ENCODE peak calls at places on chromosomes 16 and 17, in seven cellular contexts. V is cardiac fibroblast, K is esophagus squamous epithelium, T is fibroblast of lung, X is choroid plexus epithelial cell, H is neural progenitor cell, A is SK-N-SH. N is an unnamed sample.

GRCh38 chr17:67819722-67820121 is 5.6 kb upstream of the BPTF start:
- DNase-seq in V (no peak), K (no peak), T (no peak), X (no peak), H (no peak), A (no peak), N (no peak)

GRCh38 chr16:57380671-57381462 is 8.6 kb downstream of the CX3CL1 start:
- DNase-seq in V (peak; percentile 41), K (no peak), T (peak; percentile 25), X (peak; percentile 51), H (no peak), A (no peak), N (no peak)

GRCh38 chr16:24734382-24734781 is 4.9 kb downstream of the TNRC6A start:
- DNase-seq in V (peak; percentile 52), K (no peak), T (peak; percentile 70), X (peak; percentile 62), H (no peak), A (no peak), N (peak; percentile 85)

GRCh38 chr16:3131755-3132377 is 3.0 kb upstream of the ZNF213 start:
- DNase-seq in V (peak; percentile 41), K (no peak), T (peak; percentile 25), X (peak; percentile 58), H (peak; percentile 78), A (peak; percentile 68), N (peak; percentile 40)

GRCh38 chr17:29089601-29090044 is 46.7 kb downstream of the PIPOX start:
- DNase-seq in V (no peak), K (no peak), T (no peak), X (no peak), H (no peak), A (no peak), N (no peak)

GRCh38 chr17:35969558-35970442 is 11.5 kb downstream of the CCL16 start:
- DNase-seq in V (peak; percentile 85), K (peak; percentile 9), T (peak; percentile 57), X (peak; percentile 89), H (peak; percentile 89), A (peak; percentile 60), N (peak; percentile 82)

GRCh38 chr17:42928714-42929496 is 28.3 kb downstream of the G6PC1 start:
- DNase-seq in V (peak; percentile 92), K (no peak), T (peak; percentile 82), X (peak; percentile 93), H (peak; percentile 61), A (peak; percentile 46), N (peak; percentile 82)

GRCh38 chr17:82228278-82228841 is 482 bp upstream of the SLC16A3 start:
- DNase-seq in V (no peak), K (no peak), T (no peak), X (no peak), H (peak; percentile 57), A (no peak), N (peak; percentile 34)

GRCh38 chr16:68242926-68243858 is 2.0 kb upstream of the PLA2G15 start:
- DNase-seq in V (no peak), K (no peak), T (no peak), X (no peak), H (no peak), A (no peak), N (no peak)

GRCh38 chr17:35889818-35890773 is 9.9 kb upstream of the CCL5 start:
- DNase-seq in V (peak; percentile 89), K (no peak), T (peak; percentile 62), X (peak; percentile 88), H (peak; percentile 11), A (peak; percentile 60), N (peak; percentile 58)

GRCh38 chr17:77563439-77564102 is 394.9 kb upstream of the TNRC6C start:
- DNase-seq in V (no peak), K (no peak), T (no peak), X (no peak), H (no peak), A (no peak), N (no peak)

GRCh38 chr17:41531993-41532392 is 3.9 kb upstream of the KRT19 start:
- DNase-seq in V (no peak), K (no peak), T (no peak), X (no peak), H (no peak), A (no peak), N (no peak)

GRCh38 chr17:45424769-45425124 is 7.9 kb downstream of the ARHGAP27 start:
- DNase-seq in V (no peak), K (no peak), T (no peak), X (no peak), H (no peak), A (no peak), N (no peak)

GRCh38 chr17:29612094-29612403 is 10.7 kb downstream of the CORO6 start:
- DNase-seq in V (no peak), K (no peak), T (no peak), X (no peak), H (no peak), A (no peak), N (no peak)

GRCh38 chr17:68455756-68456528 is 1.4 kb downstream of the WIPI1 start:
- DNase-seq in V (peak; percentile 91), K (no peak), T (peak; percentile 74), X (peak; percentile 95), H (no peak), A (peak; percentile 34), N (peak; percentile 96)

GRCh38 chr16:88010343-88010970 is 59.2 kb downstream of the BANP start:
- DNase-seq in V (no peak), K (no peak), T (no peak), X (no peak), H (no peak), A (no peak), N (no peak)

GRCh38 chr16:2798723-2799204 is 494 bp downstream of the PRSS41 start:
- DNase-seq in V (no peak), K (no peak), T (no peak), X (no peak), H (no peak), A (no peak), N (no peak)

DNA sequence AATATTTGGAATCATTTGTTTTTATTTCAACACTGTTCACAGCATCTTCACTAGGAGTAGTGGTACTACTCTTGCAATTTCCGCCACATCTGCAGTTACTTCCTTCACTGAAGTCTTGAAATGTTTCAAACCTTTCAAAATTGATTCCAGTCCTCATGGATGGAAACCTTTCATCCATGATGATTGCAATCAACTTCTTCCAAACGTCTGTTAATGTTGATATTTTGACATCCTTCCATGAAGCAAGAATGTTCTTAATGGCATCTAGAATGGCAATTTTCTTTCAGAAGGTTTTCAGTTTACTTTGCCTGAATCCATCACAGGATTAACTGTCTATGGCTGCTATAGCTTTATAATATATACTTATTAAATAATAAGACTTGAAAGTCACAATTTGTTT is 736.8 kb upstream of the CA10 start:
- DNase-seq in V (no peak), K (no peak), T (no peak), X (no peak), H (no peak), A (no peak), N (no peak)
- H3K4me3 ChIP-seq in V (no peak overlapping the region), K (no peak overlapping the region), T (no peak overlapping the region), X (no peak overlapping the region), H (no peak overlapping the region), A (no peak overlapping the region), N (no peak overlapping the region)

GRCh38 chr17:9468532-9468931 is 107.1 kb downstream of the STX8 start:
- DNase-seq in V (no peak), K (no peak), T (no peak), X (no peak), H (no peak), A (no peak), N (no peak)

GRCh38 chr17:9467518-9467917 is 108.1 kb downstream of the STX8 start:
- DNase-seq in V (no peak), K (no peak), T (no peak), X (no peak), H (peak; percentile 48), A (no peak), N (no peak)

GRCh38 chr17:9468937-9469336 is 106.7 kb downstream of the STX8 start:
- DNase-seq in V (no peak), K (no peak), T (no peak), X (no peak), H (no peak), A (no peak), N (no peak)

GRCh38 chr17:9470171-9470570 is 105.4 kb downstream of the STX8 start:
- DNase-seq in V (peak; percentile 55), K (no peak), T (peak; percentile 44), X (peak; percentile 55), H (no peak), A (no peak), N (peak; percentile 26)

DNA sequence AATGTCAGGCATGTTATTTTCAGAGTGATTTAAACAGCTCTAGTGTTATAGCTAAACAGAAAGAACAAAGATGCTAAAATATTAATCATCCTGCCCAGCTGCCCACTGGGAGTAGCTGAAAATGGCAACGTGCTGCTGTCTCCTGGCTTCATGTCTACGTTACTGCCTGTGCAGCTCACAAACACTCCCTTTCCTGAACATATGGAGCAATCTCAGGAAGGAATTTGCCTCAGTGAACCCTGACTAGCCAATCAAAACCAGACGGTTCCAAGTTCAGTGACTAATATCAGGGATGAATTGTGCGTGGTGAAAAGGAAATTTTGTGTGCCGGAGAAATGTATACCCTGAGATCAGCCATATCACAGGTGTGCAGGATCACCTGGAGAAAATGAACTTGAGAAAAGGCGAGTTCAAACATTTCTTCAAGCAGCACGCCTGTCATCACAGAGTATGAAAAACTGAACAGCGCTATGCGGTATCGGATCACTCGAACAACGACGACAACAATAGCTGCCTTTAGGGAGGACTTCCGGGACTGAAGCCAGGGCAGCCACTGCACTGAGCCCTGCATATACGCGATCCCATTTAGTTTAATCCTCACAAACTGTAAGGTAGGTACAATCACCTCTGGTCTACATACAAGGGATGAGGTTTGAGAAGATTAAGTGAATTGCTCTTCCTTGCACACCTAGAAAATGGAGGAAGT is 110.3 kb downstream of the STX8 start:
- DNase-seq in V (peak; percentile 87), K (no peak), T (peak; percentile 84), X (peak; percentile 83), H (no peak), A (no peak), N (peak; percentile 62)
- TF ChIP-seq CTCF in V (peak; percentile 42), K (no peak), T (peak; percentile 15), X (peak; percentile 58), H (no peak), A (no peak), N (peak; percentile 5)

GRCh38 chr16:23505942-23506605 is 4.2 kb downstream of the GGA2 start:
- DNase-seq in V (no peak), K (no peak), T (no peak), X (peak; percentile 48), H (peak; percentile 8), A (no peak), N (no peak)
- H3K4me3 ChIP-seq in V (no peak overlapping the region), K (no peak overlapping the region), T (no peak overlapping the region), X (no peak overlapping the region), H (peak overlapping the region; percentile 29), A (no peak overlapping the region), N (no peak overlapping the region)

GRCh38 chr17:50362661-50363060 is 10.3 kb downstream of the MRPL27 start:
- DNase-seq in V (no peak), K (no peak), T (no peak), X (no peak), H (no peak), A (no peak), N (no peak)

GRCh38 chr17:50360716-50361115 is 12.3 kb downstream of the MRPL27 start:
- DNase-seq in V (no peak), K (no peak), T (no peak), X (no peak), H (no peak), A (no peak), N (no peak)

GRCh38 chr17:50363217-50364060 is 9.5 kb downstream of the MRPL27 start:
- DNase-seq in V (peak; percentile 72), K (no peak), T (peak; percentile 63), X (peak; percentile 81), H (peak; percentile 94), A (peak; percentile 82), N (peak; percentile 38)

GRCh38 chr17:50359998-50360461 is 13.0 kb downstream of the MRPL27 start:
- DNase-seq in V (no peak), K (no peak), T (no peak), X (no peak), H (no peak), A (no peak), N (no peak)

GRCh38 chr17:50361561-50362480 is 11.2 kb downstream of the MRPL27 start:
- DNase-seq in V (peak; percentile 87), K (no peak), T (peak; percentile 62), X (peak; percentile 89), H (peak; percentile 80), A (peak; percentile 90), N (peak; percentile 83)
- TF ChIP-seq CTCF in V (peak; percentile 81), K (peak; percentile 45), T (peak; percentile 84), X (peak; percentile 83), H (peak; percentile 74), A (peak; percentile 92), N (peak; percentile 86)

N was measured in fibroblast of villous mesenchyme.